ENCODE peak calls at places on chromosome 2, in seven cellular contexts. B is NCI-H2171, H is RPMI7951, I is NCI-H510A treated with DMSO at 0.1 percent for 48 hours, L is activated T-cell treated with anti-CD3 and anti-CD28 coated beads for 1 hour, N is lung microvascular endothelial cell, F is NCI-H345. Q is an unnamed sample.

GRCh38 chr2:40844353-40845277 is 392.7 kb upstream of the SLC8A1 start:
- DNase-seq in H (peak), L (no peak), I (no peak), B (no peak), N (peak), F (no peak), Q (no peak)

GRCh38 chr2:129768485-129769258 is 210.8 kb upstream of the RAB6C start:
- DNase-seq in N (no peak), H (no peak), L (no peak), I (no peak), F (no peak), B (no peak), Q (no peak)

GRCh38 chr2:84963692-84964405 is 7.1 kb upstream of the KCMF1 start:
- DNase-seq in I (no peak), N (peak), B (no peak), H (peak), L (no peak), F (no peak), Q (no peak)

GRCh38 chr2:6975988-6976387 is 58.8 kb downstream of the RNF144A start:
- DNase-seq in F (no peak), N (peak), B (no peak), I (no peak), H (peak), L (no peak), Q (no peak)

GRCh38 chr2:43082111-43082877 is 144.1 kb downstream of the ZFP36L2 start:
- DNase-seq in I (no peak), F (no peak), H (peak), B (no peak), L (no peak), N (peak), Q (no peak)

GRCh38 chr2:68850524-68850923 is 20.7 kb downstream of the BMP10 start:
- DNase-seq in L (no peak), N (peak), H (no peak), B (no peak), I (no peak), F (no peak), Q (no peak)

GRCh38 chr2:102141011-102141914 is 1.3 kb upstream of the IL1R1 start:
- DNase-seq in B (no peak), F (no peak), L (no peak), H (peak), I (no peak), N (peak), Q (no peak)

GRCh38 chr2:7722212-7722910 is 805.1 kb downstream of the RNF144A start:
- DNase-seq in L (no peak), N (no peak), H (no peak), F (no peak), B (no peak), I (no peak), Q (no peak)

GRCh38 chr2:113012436-113013335 is 7.4 kb downstream of the IL36A start:
- DNase-seq in H (peak), N (no peak), I (no peak), B (no peak), L (no peak), F (no peak), Q (no peak)

GRCh38 chr2:69386376-69386775 is 651 bp downstream of the GFPT1 start:
- DNase-seq in N (no peak), L (no peak), F (no peak), B (no peak), I (peak), H (no peak), Q (no peak)

GRCh38 chr2:224379210-224379609 is 22.7 kb downstream of the FAM124B start:
- DNase-seq in I (no peak), L (no peak), B (no peak), N (no peak), H (no peak), F (no peak), Q (no peak)

GRCh38 chr2:16635796-16636699 is 29.6 kb downstream of the CYRIA start:
- DNase-seq in I (peak), L (no peak), N (peak), H (peak), B (no peak), F (no peak), Q (no peak)

GRCh38 chr2:71223767-71224333 is 3.1 kb downstream of the PAIP2B start:
- DNase-seq in N (peak), B (no peak), H (peak), F (peak), L (no peak), I (peak), Q (peak)

GRCh38 chr2:39620067-39620466 is 45.6 kb upstream of the TMEM178A start:
- DNase-seq in L (no peak), N (peak), I (no peak), B (no peak), F (no peak), H (peak), Q (no peak)

GRCh38 chr2:181197140-181197760 is 216.8 kb downstream of the UBE2E3 start:
- DNase-seq in I (no peak), H (no peak), F (no peak), B (no peak), N (peak), L (no peak), Q (no peak)

GRCh38 chr2:85921659-85922058 is 32.9 kb upstream of the ST3GAL5 start:
- DNase-seq in L (no peak), B (no peak), N (no peak), I (no peak), H (no peak), F (no peak), Q (no peak)

GRCh38 chr2:168978461-168978861 is 52.7 kb downstream of the ABCB11 start:
- DNase-seq in L (no peak), I (no peak), N (no peak), B (no peak), F (no peak), H (no peak), Q (no peak)

GRCh38 chr2:233113114-233113452 is 52.9 kb downstream of the INPP5D start:
- DNase-seq in F (no peak), I (no peak), L (no peak), H (no peak), B (no peak), N (no peak), Q (no peak)

GRCh38 chr2:203636896-203637818 is 69.3 kb upstream of the CD28 start:
- DNase-seq in F (no peak), N (peak), I (no peak), H (peak), B (no peak), L (no peak), Q (no peak)

GRCh38 chr2:73979686-73980085 is 5.0 kb upstream of the TET3 start:
- DNase-seq in N (peak), H (peak), F (no peak), B (no peak), I (no peak), L (no peak), Q (no peak)

GRCh38 chr2:196166876-196167275 is 4.5 kb downstream of the STK17B start:
- DNase-seq in N (peak), F (no peak), B (no peak), L (no peak), H (peak), I (no peak), Q (no peak)

GRCh38 chr2:110812726-110813645 is 80.6 kb downstream of the ACOXL start:
- DNase-seq in H (no peak), F (no peak), L (no peak), N (no peak), I (no peak), B (no peak), Q (no peak)

GRCh38 chr2:168180483-168180882 is 66.9 kb downstream of the STK39 start:
- DNase-seq in L (no peak), I (no peak), B (no peak), H (no peak), N (no peak), F (no peak), Q (no peak)

GRCh38 chr2:226151157-226151556 is 648.5 kb downstream of the IRS1 start:
- DNase-seq in H (peak), N (no peak), I (no peak), B (no peak), L (no peak), F (no peak), Q (peak)

GRCh38 chr2:40192864-40193669 is 258.8 kb downstream of the SLC8A1 start:
- DNase-seq in H (peak), L (no peak), N (no peak), F (peak), B (no peak), I (no peak), Q (no peak)

GRCh38 chr2:20322527-20323300 is 27.9 kb downstream of the PUM2 start:
- DNase-seq in H (no peak), N (peak), I (peak), L (no peak), B (no peak), F (no peak), Q (no peak)

GRCh38 chr2:8424997-8425900 is 256.6 kb upstream of the ID2 start:
- DNase-seq in L (peak), I (peak), H (no peak), F (no peak), N (no peak), B (no peak), Q (no peak)

GRCh38 chr2:20509766-20510490 is 63.1 kb downstream of the RHOB start:
- DNase-seq in F (peak), B (peak), I (peak), L (no peak), H (no peak), N (no peak), Q (peak)

GRCh38 chr2:72142743-72143440 is 4.8 kb downstream of the CYP26B1 start:
- DNase-seq in F (no peak), L (no peak), I (no peak), N (no peak), B (no peak), H (no peak), Q (no peak)

GRCh38 chr2:195124391-195125079 is 532.5 kb upstream of the SLC39A10 start:
- DNase-seq in I (no peak), F (no peak), L (no peak), B (no peak), H (no peak), N (no peak), Q (no peak)

GRCh38 chr2:160039166-160039903 is 23.1 kb downstream of the PLA2R1 start:
- DNase-seq in N (peak), B (no peak), H (peak), I (peak), L (no peak), F (peak), Q (no peak)

GRCh38 chr2:207283356-207283755 is 117.6 kb upstream of the KLF7 start:
- DNase-seq in L (no peak), N (peak), B (no peak), I (no peak), F (no peak), H (peak), Q (no peak)

GRCh38 chr2:20584637-20585321 is 66.1 kb downstream of the HS1BP3 start:
- DNase-seq in F (no peak), N (peak), H (peak), I (no peak), L (no peak), B (no peak), Q (no peak)

Q was measured in DMS 273 treated with DMSO at 0.1 percent for 48 hours.